ENCODE peak calls at places on chromosomes 1 and 21, in six cellular contexts. B is activated naive CD8-positive, alpha-beta T cell treated with anti-CD3 and anti-CD28 coated beads, Interleukin-2, amount 10 ng/mL, durations not matched to agents 7 days and 5 days; W is left ventricle myocardium superior; C is stimulated activated CD8-positive, alpha-beta memory T cell treated with anti-CD3 and anti-CD28 coated beads, Interleukin-2, amount 100 ng/mL, for 48 hours; N is globus pallidus; E is GDM1. A is an unnamed sample.

GRCh38 chr1:4175566-4176405 is 275.7 kb upstream of the C1orf174 start:
- DNase-seq in B (no peak), W (no peak), C (no peak), N (no peak), E (no peak), A (no peak)

GRCh38 chr1:7019510-7019909 is 234.3 kb downstream of the CAMTA1 start:
- DNase-seq in B (no peak), W (no peak), C (no peak), N (no peak), E (no peak), A (no peak)

GRCh38 chr1:104072915-104073371 is 323.2 kb downstream of the AMY1C start:
- DNase-seq in B (no peak), W (no peak), C (no peak), N (no peak), E (no peak), A (no peak)

GRCh38 chr21:35222541-35222941 is 173.4 kb upstream of the RUNX1 start:
- DNase-seq in B (no peak), W (no peak), C (peak), N (no peak), E (no peak), A (no peak)

GRCh38 chr21:39525129-39525528 is 73.4 kb downstream of the SH3BGR start:
- DNase-seq in B (no peak), W (peak), C (no peak), N (peak), E (no peak), A (no peak)

GRCh38 chr21:17796037-17796403 is 23.1 kb downstream of the C21orf91 start:
- DNase-seq in B (no peak), W (no peak), C (no peak), N (no peak), E (no peak), A (no peak)

GRCh38 chr1:165355221-165355976 is 1.1 kb downstream of the LMX1A start:
- DNase-seq in B (no peak), W (no peak), C (no peak), N (no peak), E (no peak), A (no peak)

GRCh38 chr1:58779837-58780585 is 3.8 kb downstream of the JUN start:
- DNase-seq in B (no peak), W (no peak), C (no peak), N (peak), E (no peak), A (no peak)

GRCh38 chr1:7424352-7424890 is 346.7 kb upstream of the VAMP3 start:
- DNase-seq in B (no peak), W (no peak), C (no peak), N (no peak), E (no peak), A (no peak)

GRCh38 chr1:21574464-21575151 is 65.4 kb downstream of the ALPL start:
- DNase-seq in B (no peak), W (peak), C (no peak), N (no peak), E (no peak), A (no peak)

GRCh38 chr1:164706596-164706995 is 147.6 kb downstream of the PBX1 start:
- DNase-seq in B (no peak), W (no peak), C (no peak), N (no peak), E (no peak), A (no peak)